ENCODE peak calls at places on chromosome 2, in nine cellular contexts. N, G, Y, U, J, R, Z, K and P are unnamed samples. For H3K4me1, the result is how much of the 10 kb centered on the place peaks cover.

GRCh38 chr2:201628545-201628944 is 14.8 kb downstream of the TMEM237 start:
- DNase-seq in Y (no peak), Z (no peak), U (no peak), R (no peak), K (peak), N (no peak), G (no peak), J (no peak), P (no peak)

GRCh38 chr2:79972661-79973060 is 331.9 kb downstream of the LRRTM1 start:
- DNase-seq in Z (no peak), U (no peak), N (no peak), K (no peak), G (no peak), Y (no peak), J (no peak), R (no peak), P (no peak)

GRCh38 chr2:219159771-219160185 is 837 bp downstream of the NHEJ1 start:
- DNase-seq in U (no peak), J (no peak), G (no peak), Y (no peak), K (no peak), N (no peak), R (no peak), Z (no peak), P (no peak)

GRCh38 chr2:15674637-15675455 is 83.2 kb downstream of the DDX1 start:
- DNase-seq in Y (no peak), Z (no peak), J (no peak), R (peak), K (peak), N (peak), G (peak), U (no peak), P (peak)

GRCh38 chr2:176647325-176648155 is 378.3 kb downstream of the MTX2 start:
- DNase-seq in G (no peak), Y (no peak), J (no peak), K (no peak), U (no peak), R (no peak), Z (no peak), N (no peak), P (no peak)

GRCh38 chr2:238947920-238948710 is 100.2 kb downstream of the TWIST2 start:
- DNase-seq in K (peak), U (no peak), J (no peak), G (peak), R (peak), Z (no peak), Y (no peak), N (peak), P (peak)

GRCh38 chr2:214130115-214130514 is 280.7 kb upstream of the VWC2L start:
- DNase-seq in N (no peak), U (no peak), G (no peak), Z (no peak), R (no peak), J (no peak), K (no peak), Y (no peak), P (no peak)

GRCh38 chr2:32792416-32792815 is 154.3 kb upstream of the LTBP1 start:
- DNase-seq in Z (no peak), Y (peak), K (no peak), J (no peak), R (peak), U (no peak), N (no peak), G (peak), P (no peak)

GRCh38 chr2:165008916-165009315 is 53.6 kb upstream of the SLC38A11 start:
- DNase-seq in U (no peak), R (no peak), Y (no peak), J (no peak), Z (no peak), G (no peak), K (peak), N (no peak), P (no peak)

GRCh38 chr2:159933727-159934049 is 128.7 kb downstream of the PLA2R1 start:
- DNase-seq in Y (no peak), J (no peak), Z (no peak), G (no peak), U (peak), K (no peak), N (no peak), R (no peak), P (no peak)

GRCh38 chr2:159108178-159108893 is 139.9 kb downstream of the TANC1 start:
- DNase-seq in Y (no peak), J (no peak), K (no peak), Z (no peak), R (no peak), N (no peak), G (no peak), U (no peak), P (no peak)

GRCh38 chr2:199742884-199743283 is 108.1 kb downstream of the FTCDNL1 start:
- DNase-seq in K (no peak), N (no peak), G (no peak), Y (no peak), R (no peak), Z (no peak), U (no peak), J (no peak), P (no peak)

GRCh38 chr2:167607211-167607610 is 640.2 kb downstream of the STK39 start:
- DNase-seq in U (no peak), R (no peak), Y (no peak), Z (no peak), G (no peak), J (no peak), N (no peak), K (no peak), P (no peak)

GRCh38 chr2:43100883-43101662 is 125.3 kb downstream of the ZFP36L2 start:
- DNase-seq in R (no peak), Z (no peak), G (peak), K (peak), Y (no peak), N (no peak), J (peak), U (no peak), P (peak)

GRCh38 chr2:234427081-234428058 is 69.5 kb downstream of the ARL4C start:
- DNase-seq in K (peak), U (no peak), R (peak), Z (no peak), N (no peak), Y (no peak), G (peak), J (no peak), P (no peak)

GRCh38 chr2:152335851-152336102 is 803 bp downstream of the FMNL2 start:
- DNase-seq in U (no peak), J (peak), Y (no peak), Z (no peak), G (no peak), R (no peak), N (no peak), K (no peak), P (peak)

GRCh38 chr2:174617120-174617519 is 19.5 kb upstream of the WIPF1 start:
- DNase-seq in U (no peak), Y (no peak), K (no peak), Z (no peak), R (no peak), G (no peak), J (no peak), N (no peak), P (no peak)

GRCh38 chr2:154697422-154698237 is 865 bp upstream of the KCNJ3 start:
- DNase-seq in U (no peak), G (peak), K (peak), R (no peak), N (no peak), Y (no peak), J (no peak), Z (no peak), P (peak)

GRCh38 chr2:62874881-62875383 is 169.4 kb downstream of the EHBP1 start:
- DNase-seq in G (no peak), Z (no peak), K (no peak), R (no peak), Y (no peak), N (no peak), J (no peak), U (no peak), P (no peak)

GRCh38 chr2:61853086-61853847 is 593 bp downstream of the FAM161A start:
- DNase-seq in G (no peak), R (no peak), N (peak), J (peak), U (no peak), Y (peak), Z (no peak), K (peak), P (peak)

GRCh38 chr2:69907216-69907615 is 7.7 kb upstream of the MXD1 start:
- DNase-seq in J (no peak), U (no peak), Z (no peak), R (no peak), Y (no peak), G (no peak), K (no peak), N (no peak), P (no peak)

GRCh38 chr2:58107803-58108710 is 61.5 kb downstream of the VRK2 start:
- DNase-seq in Y (no peak), N (peak), K (peak), Z (no peak), J (no peak), G (peak), U (no peak), R (no peak), P (no peak)

GRCh38 chr2:11056614-11057013 is 98.7 kb upstream of the SLC66A3 start:
- DNase-seq in J (no peak), U (no peak), Y (no peak), N (no peak), Z (no peak), K (peak), G (peak), R (peak), P (no peak)

GRCh38 chr2:128308284-128308731 is 10.4 kb downstream of the HS6ST1 start:
- DNase-seq in R (no peak), G (no peak), U (no peak), Y (peak), N (no peak), K (no peak), J (peak), Z (no peak), P (peak)

GRCh38 chr2:128310094-128310716 is 8.5 kb downstream of the HS6ST1 start:
- DNase-seq in K (no peak), N (no peak), R (no peak), Y (peak), Z (no peak), G (no peak), J (peak), U (no peak), P (peak)

GRCh38 chr2:128307595-128307994 is 11.1 kb downstream of the HS6ST1 start:
- DNase-seq in Y (peak), N (no peak), U (no peak), J (no peak), G (no peak), K (no peak), R (no peak), Z (no peak), P (peak)

GRCh38 chr2:128309341-128310093 is 9.2 kb downstream of the HS6ST1 start:
- DNase-seq in R (no peak), U (no peak), Y (peak), J (peak), Z (no peak), K (peak), G (no peak), N (no peak), P (peak)

DNA sequence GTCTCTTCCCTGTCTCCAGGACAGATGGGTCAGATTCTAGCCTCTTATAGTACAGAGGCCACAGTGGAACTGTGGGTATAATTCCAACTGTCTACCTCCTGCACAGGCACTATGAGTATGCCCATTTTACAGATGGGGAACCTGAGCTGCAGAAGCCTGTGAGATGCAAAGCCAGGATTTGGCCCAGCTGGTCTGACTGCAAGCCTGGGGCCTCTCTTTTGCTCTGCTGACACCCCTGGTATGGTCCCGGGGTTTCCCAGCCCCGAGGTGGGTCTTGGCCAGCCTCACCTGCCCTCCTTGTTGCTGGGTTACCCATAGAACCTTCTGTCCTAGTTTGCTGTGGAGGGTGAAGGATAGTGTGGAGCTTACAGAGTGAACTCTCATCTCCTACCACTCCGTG is 9.8 kb downstream of the HS6ST1 start:
- DNase-seq in R (no peak), U (no peak), Z (no peak), K (no peak), J (no peak), N (no peak), G (no peak), Y (no peak), P (no peak)
- H3K4me1 ChIP-seq in R (under half), U (under half), Z (half or more), K (under half), J (half or more), N (under half), G (under half), Y (half or more), P (half or more)

GRCh38 chr2:226118471-226119429 is 680.9 kb downstream of the IRS1 start:
- DNase-seq in G (peak), Z (no peak), J (peak), R (no peak), Y (peak), N (peak), K (peak), U (no peak), P (no peak)
- H3K4me1 ChIP-seq in G (under half), Z (under half), J (under half), R (under half), Y (under half), N (half or more), K (under half), U (under half), P (under half)

GRCh38 chr2:231393149-231394131 is 2.1 kb upstream of the B3GNT7 start:
- DNase-seq in U (peak), J (no peak), G (no peak), Z (no peak), K (no peak), N (no peak), Y (no peak), R (no peak), P (no peak)

GRCh38 chr2:231392431-231393148 is 2.9 kb upstream of the B3GNT7 start:
- DNase-seq in G (no peak), Z (no peak), J (no peak), K (no peak), R (no peak), N (no peak), Y (no peak), U (no peak), P (no peak)

GRCh38 chr2:231395188-231396057 is at the start of gene B3GNT7:
- DNase-seq in R (peak), N (no peak), K (no peak), Y (no peak), U (no peak), G (no peak), J (no peak), Z (no peak), P (no peak)

GRCh38 chr2:231396058-231396821 is 730 bp downstream of the B3GNT7 start:
- DNase-seq in J (no peak), Z (no peak), G (no peak), U (no peak), N (no peak), K (no peak), R (no peak), Y (no peak), P (no peak)

DNA sequence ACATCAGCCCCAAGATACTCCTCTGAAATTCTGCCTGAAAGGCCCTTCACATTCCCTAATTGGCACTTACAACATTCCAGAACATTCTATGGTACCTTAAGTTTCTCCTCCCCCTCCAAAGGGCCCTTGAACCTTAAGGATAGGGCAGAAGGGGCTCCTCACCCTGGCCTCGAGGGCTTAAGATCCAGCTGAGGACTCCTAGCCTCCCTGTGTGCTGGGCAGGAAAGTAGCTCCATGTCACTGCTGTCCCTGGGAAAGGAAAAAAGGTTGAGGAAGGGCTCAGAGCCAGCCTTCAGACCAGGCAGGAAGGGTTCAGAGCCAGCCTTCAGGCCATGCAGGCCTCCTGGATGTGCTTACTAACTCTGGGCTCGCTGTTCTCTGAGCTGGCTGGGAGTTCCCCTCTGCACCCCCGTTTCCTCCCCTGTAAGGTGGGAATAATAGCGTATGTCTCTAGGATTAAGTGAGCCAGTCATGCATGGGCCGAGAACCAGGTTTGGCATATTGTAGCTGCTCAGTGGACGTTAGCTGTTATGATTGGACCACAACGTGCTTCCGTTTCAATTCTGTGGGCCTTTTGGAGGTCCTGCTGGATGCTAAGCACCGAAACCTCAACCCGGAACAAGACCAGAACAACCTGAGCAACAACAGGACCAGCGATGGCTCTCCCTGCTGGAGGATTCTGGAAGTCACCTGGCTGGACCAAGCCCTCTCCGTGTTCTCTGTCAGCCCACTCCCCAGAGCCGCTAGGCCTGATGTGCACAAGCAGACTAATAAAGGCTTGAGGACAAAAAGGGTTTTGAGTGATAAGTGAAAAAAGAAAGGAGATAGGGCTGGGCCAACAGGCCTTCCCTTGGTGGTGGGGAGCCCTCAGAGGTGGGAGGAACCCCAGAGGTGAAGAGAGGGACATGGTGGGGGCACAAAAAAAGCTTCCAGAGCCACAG is 1.0 kb upstream of the B3GNT7 start:
- DNase-seq in K (no peak), G (no peak), Y (no peak), U (peak), Z (no peak), J (no peak), N (no peak), R (peak), P (no peak)
- H3K4me1 ChIP-seq in K (under half), G (under half), Y (under half), U (half or more), Z (under half), J (under half), N (under half), R (under half), P (under half)

GRCh38 chr2:190977505-190977904 is 36.5 kb downstream of the STAT1 start:
- DNase-seq in R (no peak), Y (no peak), J (no peak), K (no peak), U (no peak), G (no peak), Z (no peak), N (no peak), P (no peak)

GRCh38 chr2:190976521-190976920 is 37.5 kb downstream of the STAT1 start:
- DNase-seq in N (no peak), K (no peak), Y (no peak), R (no peak), U (no peak), G (no peak), J (no peak), Z (no peak), P (no peak)

GRCh38 chr2:190980630-190981214 is 33.2 kb downstream of the STAT1 start:
- DNase-seq in Z (no peak), G (no peak), K (no peak), Y (no peak), N (no peak), J (no peak), U (no peak), R (no peak), P (no peak)

GRCh38 chr2:190979906-190980629 is 33.9 kb downstream of the STAT1 start:
- DNase-seq in Y (peak), R (peak), G (peak), Z (peak), U (no peak), N (no peak), K (peak), J (peak), P (peak)

GRCh38 chr2:190978389-190979053 is 35.5 kb downstream of the STAT1 start:
- DNase-seq in R (no peak), Y (no peak), Z (no peak), J (no peak), K (peak), N (no peak), U (no peak), G (peak), P (no peak)
- H3K4me1 ChIP-seq in R (under half), Y (under half), Z (under half), J (under half), K (under half), N (under half), U (under half), G (under half), P (under half)

DNA sequence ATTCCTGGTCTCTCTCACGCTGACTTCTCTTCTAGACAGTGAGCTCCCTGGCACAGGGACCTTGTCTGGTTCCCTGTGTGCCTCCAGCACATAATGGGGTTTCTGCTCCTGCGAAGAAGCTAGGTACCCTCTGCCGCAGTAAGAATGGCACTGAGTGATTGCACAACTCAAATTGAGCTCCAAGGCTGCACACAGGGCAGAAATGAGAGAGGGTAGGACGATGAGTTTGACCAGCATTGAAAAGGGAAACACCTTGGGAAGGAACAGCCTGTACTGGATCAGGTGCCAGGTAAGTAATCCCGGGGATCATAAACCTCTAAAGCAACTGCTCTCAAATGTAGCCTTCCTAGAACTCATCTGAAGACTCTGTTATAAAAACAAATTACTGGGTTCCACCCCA is 21.0 kb upstream of the MSGN1 start:
- DNase-seq in Z (no peak), R (no peak), N (no peak), K (no peak), J (no peak), G (no peak), U (no peak), Y (no peak), P (no peak)
- H3K4me1 ChIP-seq in Z (under half), R (under half), N (under half), K (under half), J (under half), G (under half), U (under half), Y (under half), P (under half)

DNA sequence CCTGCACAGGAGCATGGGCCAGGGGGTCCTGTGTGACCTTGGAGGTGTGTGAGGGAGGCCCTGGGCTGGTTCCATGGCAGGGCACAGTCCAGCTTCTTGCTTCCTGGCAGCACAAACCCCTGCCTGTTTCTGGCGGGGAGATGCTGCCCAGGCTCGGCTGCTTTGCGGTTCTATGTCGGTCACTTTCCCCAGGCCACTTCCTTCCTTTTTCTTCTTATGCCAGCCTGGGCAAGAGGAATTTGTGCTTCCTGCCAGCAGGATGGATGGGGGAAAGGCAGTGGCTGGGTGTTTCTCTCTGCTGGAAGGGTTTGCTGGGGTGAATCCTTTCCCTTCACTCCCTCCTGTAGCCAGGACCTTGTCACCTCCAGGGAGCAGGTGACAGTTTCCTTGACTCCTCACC is 24.3 kb downstream of the ASAP2 start:
- DNase-seq in G (no peak), R (no peak), Z (no peak), J (no peak), N (no peak), U (no peak), K (no peak), Y (no peak), P (no peak)
- H3K4me1 ChIP-seq in G (under half), R (under half), Z (half or more), J (under half), N (half or more), U (under half), K (half or more), Y (under half), P (under half)